ENCODE peak calls at places on chromosomes 3 and 15, in six cellular contexts. One of them, this sample, is unnamed.

GRCh38 chr15:77773903-77774302 is 141.2 kb upstream of the LINGO1 start:
- DNase-seq in tibial artery: no peak
- DNase-seq in lower lobe of right lung: no peak
- DNase-seq in uterus: no peak
- DNase-seq in cardiac fibroblast: no peak
- DNase-seq in AG04450: no peak
- DNase-seq in this sample: no peak

GRCh38 chr3:15860014-15860934 is 62.5 kb upstream of the ANKRD28 start:
- DNase-seq in tibial artery: peak
- DNase-seq in lower lobe of right lung: peak
- DNase-seq in uterus: peak
- DNase-seq in cardiac fibroblast: peak
- DNase-seq in AG04450: peak
- DNase-seq in this sample: peak

GRCh38 chr15:68829068-68829467 is 8.4 kb upstream of the ANP32A start:
- DNase-seq in tibial artery: no peak
- DNase-seq in lower lobe of right lung: no peak
- DNase-seq in uterus: no peak
- DNase-seq in cardiac fibroblast: peak
- DNase-seq in AG04450: no peak
- DNase-seq in this sample: peak

GRCh38 chr15:70196314-70197291 is 98.9 kb upstream of the TLE3 start:
- DNase-seq in tibial artery: peak
- DNase-seq in lower lobe of right lung: peak
- DNase-seq in uterus: no peak
- DNase-seq in cardiac fibroblast: peak
- DNase-seq in AG04450: peak
- DNase-seq in this sample: peak

GRCh38 chr3:11236588-11237461 is 35.4 kb upstream of the ATG7 start:
- DNase-seq in tibial artery: no peak
- DNase-seq in lower lobe of right lung: peak
- DNase-seq in uterus: peak
- DNase-seq in cardiac fibroblast: peak
- DNase-seq in AG04450: peak
- DNase-seq in this sample: peak

GRCh38 chr3:105480771-105481170 is 114.1 kb downstream of the ALCAM start:
- DNase-seq in tibial artery: no peak
- DNase-seq in lower lobe of right lung: no peak
- DNase-seq in uterus: no peak
- DNase-seq in cardiac fibroblast: no peak
- DNase-seq in AG04450: no peak
- DNase-seq in this sample: no peak

GRCh38 chr3:123723527-123724168 is 138.8 kb upstream of the HACD2 start:
- DNase-seq in tibial artery: peak
- DNase-seq in lower lobe of right lung: no peak
- DNase-seq in uterus: peak
- DNase-seq in cardiac fibroblast: peak
- DNase-seq in AG04450: peak
- DNase-seq in this sample: peak

GRCh38 chr3:11382146-11382545 is 109.9 kb downstream of the ATG7 start:
- DNase-seq in tibial artery: no peak
- DNase-seq in lower lobe of right lung: no peak
- DNase-seq in uterus: no peak
- DNase-seq in cardiac fibroblast: no peak
- DNase-seq in AG04450: no peak
- DNase-seq in this sample: no peak

GRCh38 chr15:29129903-29130302 is 139.7 kb downstream of the NSMCE3 start:
- DNase-seq in tibial artery: peak
- DNase-seq in lower lobe of right lung: no peak
- DNase-seq in uterus: no peak
- DNase-seq in cardiac fibroblast: no peak
- DNase-seq in AG04450: no peak
- DNase-seq in this sample: no peak

GRCh38 chr3:147669076-147669475 is 259.9 kb downstream of the ZIC1 start:
- DNase-seq in tibial artery: no peak
- DNase-seq in lower lobe of right lung: no peak
- DNase-seq in uterus: no peak
- DNase-seq in cardiac fibroblast: no peak
- DNase-seq in AG04450: no peak
- DNase-seq in this sample: no peak

GRCh38 chr3:182921665-182922355 is 58.5 kb downstream of the DCUN1D1 start:
- DNase-seq in tibial artery: no peak
- DNase-seq in lower lobe of right lung: no peak
- DNase-seq in uterus: no peak
- DNase-seq in cardiac fibroblast: peak
- DNase-seq in AG04450: no peak
- DNase-seq in this sample: peak

GRCh38 chr15:69509131-69509530 is 56.5 kb downstream of the RPLP1 start:
- DNase-seq in tibial artery: peak
- DNase-seq in lower lobe of right lung: no peak
- DNase-seq in uterus: no peak
- DNase-seq in cardiac fibroblast: no peak
- DNase-seq in AG04450: no peak
- DNase-seq in this sample: no peak

GRCh38 chr15:36897834-36898233 is 202.5 kb downstream of the MEIS2 start:
- DNase-seq in tibial artery: no peak
- DNase-seq in lower lobe of right lung: no peak
- DNase-seq in uterus: no peak
- DNase-seq in cardiac fibroblast: no peak
- DNase-seq in AG04450: no peak
- DNase-seq in this sample: no peak

GRCh38 chr3:187630421-187630820 is 39.8 kb downstream of the SST start:
- DNase-seq in tibial artery: no peak
- DNase-seq in lower lobe of right lung: no peak
- DNase-seq in uterus: no peak
- DNase-seq in cardiac fibroblast: no peak
- DNase-seq in AG04450: no peak
- DNase-seq in this sample: no peak

DNA sequence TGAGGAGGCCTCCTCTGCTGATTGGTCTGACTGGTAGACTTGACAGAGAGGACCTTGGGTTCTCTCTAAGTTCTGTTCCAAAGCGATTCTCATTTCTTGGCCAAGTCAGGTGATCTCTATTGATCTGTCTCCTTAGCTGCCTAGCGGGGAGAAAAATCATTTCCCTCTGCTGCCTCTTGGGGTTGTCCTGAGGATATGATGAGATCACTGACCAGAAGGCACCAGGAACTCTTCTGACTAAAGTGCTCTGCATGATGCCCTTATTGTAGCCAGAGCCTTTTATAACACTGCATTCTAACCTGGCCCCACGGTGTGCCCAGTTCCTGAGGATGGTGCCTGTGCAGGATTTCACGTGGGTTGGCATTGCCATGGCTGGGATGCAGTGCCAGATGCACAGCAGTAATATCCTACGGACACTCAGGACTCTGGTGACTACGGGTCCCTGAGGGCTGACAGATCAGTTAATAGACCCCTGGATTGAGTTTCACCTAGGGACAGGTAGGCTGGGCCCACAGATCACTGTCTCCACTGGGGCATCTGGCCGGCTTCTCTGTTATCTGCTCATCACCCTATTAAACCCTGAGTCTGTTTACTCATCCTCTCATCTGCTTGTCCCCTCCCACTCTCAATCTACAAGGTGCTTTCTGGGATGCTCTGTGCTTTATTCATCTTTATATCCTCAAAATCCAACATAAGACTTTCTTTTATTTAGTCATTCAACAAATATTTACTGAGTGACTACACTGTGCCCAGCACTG is 3.9 kb upstream of the HEG1 start:
- DNase-seq in tibial artery: no peak
- DNase-seq in lower lobe of right lung: no peak
- DNase-seq in uterus: no peak
- DNase-seq in cardiac fibroblast: no peak
- DNase-seq in AG04450: no peak
- DNase-seq in this sample: peak
- TF ChIP-seq CTCF in tibial artery: no peak
- TF ChIP-seq CTCF in lower lobe of right lung: no peak
- TF ChIP-seq CTCF in uterus: no peak
- TF ChIP-seq CTCF in cardiac fibroblast: peak
- TF ChIP-seq CTCF in AG04450: peak
- TF ChIP-seq CTCF in this sample: peak

GRCh38 chr15:89575146-89575655 is at the start of gene TICRR:
- DNase-seq in tibial artery: peak
- DNase-seq in lower lobe of right lung: peak
- DNase-seq in uterus: peak
- DNase-seq in cardiac fibroblast: peak
- DNase-seq in AG04450: peak
- DNase-seq in this sample: peak

GRCh38 chr15:89576417-89576773 is 1.1 kb downstream of the TICRR start:
- DNase-seq in tibial artery: no peak
- DNase-seq in lower lobe of right lung: no peak
- DNase-seq in uterus: no peak
- DNase-seq in cardiac fibroblast: peak
- DNase-seq in AG04450: no peak
- DNase-seq in this sample: peak

GRCh38 chr15:89575656-89576416 is 567 bp downstream of the TICRR start:
- DNase-seq in tibial artery: peak
- DNase-seq in lower lobe of right lung: no peak
- DNase-seq in uterus: no peak
- DNase-seq in cardiac fibroblast: peak
- DNase-seq in AG04450: no peak
- DNase-seq in this sample: no peak

GRCh38 chr15:89578146-89578545 is 2.9 kb downstream of the TICRR start:
- DNase-seq in tibial artery: no peak
- DNase-seq in lower lobe of right lung: no peak
- DNase-seq in uterus: no peak
- DNase-seq in cardiac fibroblast: no peak
- DNase-seq in AG04450: no peak
- DNase-seq in this sample: no peak

GRCh38 chr15:89577776-89578115 is 2.5 kb downstream of the TICRR start:
- DNase-seq in tibial artery: no peak
- DNase-seq in lower lobe of right lung: no peak
- DNase-seq in uterus: no peak
- DNase-seq in cardiac fibroblast: no peak
- DNase-seq in AG04450: no peak
- DNase-seq in this sample: no peak
- H3K4me3 ChIP-seq in tibial artery: no peak
- H3K4me3 ChIP-seq in lower lobe of right lung: no peak
- H3K4me3 ChIP-seq in uterus: no peak
- H3K4me3 ChIP-seq in cardiac fibroblast: peak
- H3K4me3 ChIP-seq in AG04450: peak
- H3K4me3 ChIP-seq in this sample: peak

GRCh38 chr3:58667229-58667628 is 655 bp upstream of the FAM3D start:
- DNase-seq in tibial artery: no peak
- DNase-seq in lower lobe of right lung: no peak
- DNase-seq in uterus: no peak
- DNase-seq in cardiac fibroblast: no peak
- DNase-seq in AG04450: no peak
- DNase-seq in this sample: no peak

GRCh38 chr3:58661836-58662235 is 4.7 kb downstream of the FAM3D start:
- DNase-seq in tibial artery: peak
- DNase-seq in lower lobe of right lung: no peak
- DNase-seq in uterus: no peak
- DNase-seq in cardiac fibroblast: no peak
- DNase-seq in AG04450: no peak
- DNase-seq in this sample: no peak

GRCh38 chr3:58665410-58665809 is 1.2 kb downstream of the FAM3D start:
- DNase-seq in tibial artery: peak
- DNase-seq in lower lobe of right lung: no peak
- DNase-seq in uterus: no peak
- DNase-seq in cardiac fibroblast: no peak
- DNase-seq in AG04450: no peak
- DNase-seq in this sample: no peak

GRCh38 chr3:58666683-58667082 is at the start of gene FAM3D:
- DNase-seq in tibial artery: peak
- DNase-seq in lower lobe of right lung: no peak
- DNase-seq in uterus: no peak
- DNase-seq in cardiac fibroblast: no peak
- DNase-seq in AG04450: no peak
- DNase-seq in this sample: no peak

DNA sequence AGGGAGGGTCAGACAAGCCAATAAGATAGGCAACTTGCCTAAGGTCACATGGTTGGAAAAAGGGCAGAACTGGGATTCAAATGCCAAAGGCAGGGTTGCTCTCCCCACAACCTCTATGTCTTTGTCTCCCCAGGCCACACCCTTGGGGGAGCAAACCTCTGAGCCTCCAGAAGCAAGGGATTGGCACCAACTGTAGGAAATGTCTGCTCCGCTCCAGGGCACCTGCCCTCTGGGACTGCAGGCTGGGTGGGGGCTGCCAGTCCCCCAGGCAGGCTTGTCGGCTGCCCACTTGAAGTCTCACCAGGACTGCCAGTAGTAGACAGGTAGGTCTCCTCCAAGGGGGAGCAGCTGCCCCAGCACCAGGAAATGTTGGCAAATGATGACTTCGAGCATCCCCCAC is 2.0 kb downstream of the FAM3D start:
- DNase-seq in tibial artery: peak
- DNase-seq in lower lobe of right lung: no peak
- DNase-seq in uterus: no peak
- DNase-seq in cardiac fibroblast: no peak
- DNase-seq in AG04450: no peak
- DNase-seq in this sample: no peak
- TF ChIP-seq CTCF in tibial artery: no peak
- TF ChIP-seq CTCF in lower lobe of right lung: no peak
- TF ChIP-seq CTCF in uterus: no peak
- TF ChIP-seq CTCF in cardiac fibroblast: no peak
- TF ChIP-seq CTCF in AG04450: no peak
- TF ChIP-seq CTCF in this sample: no peak

GRCh38 chr3:53798144-53798543 is 48.1 kb downstream of the CHDH start:
- DNase-seq in tibial artery: no peak
- DNase-seq in lower lobe of right lung: no peak
- DNase-seq in uterus: no peak
- DNase-seq in cardiac fibroblast: no peak
- DNase-seq in AG04450: no peak
- DNase-seq in this sample: no peak

GRCh38 chr3:53800041-53800440 is 46.2 kb downstream of the CHDH start:
- DNase-seq in tibial artery: no peak
- DNase-seq in lower lobe of right lung: no peak
- DNase-seq in uterus: no peak
- DNase-seq in cardiac fibroblast: no peak
- DNase-seq in AG04450: no peak
- DNase-seq in this sample: no peak

GRCh38 chr3:53801319-53801718 is 44.9 kb downstream of the CHDH start:
- DNase-seq in tibial artery: peak
- DNase-seq in lower lobe of right lung: no peak
- DNase-seq in uterus: no peak
- DNase-seq in cardiac fibroblast: no peak
- DNase-seq in AG04450: no peak
- DNase-seq in this sample: no peak

GRCh38 chr3:53800507-53800906 is 45.7 kb downstream of the CHDH start:
- DNase-seq in tibial artery: no peak
- DNase-seq in lower lobe of right lung: no peak
- DNase-seq in uterus: no peak
- DNase-seq in cardiac fibroblast: no peak
- DNase-seq in AG04450: no peak
- DNase-seq in this sample: no peak

DNA sequence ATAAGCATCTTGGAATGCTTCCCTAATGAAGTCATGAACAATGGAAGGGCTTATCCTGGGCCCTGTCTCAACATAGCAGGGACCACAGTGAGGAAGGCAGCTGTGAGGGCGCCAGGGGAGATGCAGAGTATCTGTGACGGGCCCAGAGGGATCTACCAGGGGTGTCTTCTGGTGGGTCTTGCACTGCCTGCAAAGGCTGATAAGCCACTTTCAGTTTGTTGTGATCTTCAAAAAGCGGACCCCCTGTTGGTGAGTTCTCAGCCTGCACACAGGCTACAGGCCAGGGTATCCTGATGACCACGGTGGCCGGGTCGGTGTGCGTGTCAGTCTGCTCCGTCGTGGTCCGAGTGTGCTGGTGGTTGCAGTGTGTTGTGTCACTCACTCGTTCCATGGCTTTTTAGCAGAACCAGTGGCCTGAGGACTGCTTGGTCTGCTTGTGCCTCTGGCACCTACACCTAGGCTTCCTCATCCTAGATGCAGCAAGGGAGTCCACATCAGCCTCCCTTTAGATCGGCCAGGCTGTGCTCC is 46.8 kb downstream of the CHDH start:
- DNase-seq in tibial artery: no peak
- DNase-seq in lower lobe of right lung: no peak
- DNase-seq in uterus: no peak
- DNase-seq in cardiac fibroblast: no peak
- DNase-seq in AG04450: no peak
- DNase-seq in this sample: peak
- H3K4me3 ChIP-seq in tibial artery: no peak
- H3K4me3 ChIP-seq in lower lobe of right lung: no peak
- H3K4me3 ChIP-seq in uterus: no peak
- H3K4me3 ChIP-seq in cardiac fibroblast: no peak
- H3K4me3 ChIP-seq in AG04450: no peak
- H3K4me3 ChIP-seq in this sample: no peak